ENCODE peak calls at places on chromosomes 13 and 19, in five cellular contexts. One of them, this sample, is unnamed.

GRCh38 chr19:50724522-50725217 is 1.5 kb downstream of the CLEC11A start:
- DNase-seq in fibroblast of lung: peak
- DNase-seq in CD4-positive, alpha-beta memory T cell: peak
- DNase-seq in LNCaP clone FGC: peak
- DNase-seq in cardiac fibroblast: peak
- DNase-seq in this sample: peak

GRCh38 chr19:30878456-30878855 is 470.8 kb downstream of the TSHZ3 start:
- DNase-seq in fibroblast of lung: no peak
- DNase-seq in CD4-positive, alpha-beta memory T cell: no peak
- DNase-seq in LNCaP clone FGC: no peak
- DNase-seq in cardiac fibroblast: no peak
- DNase-seq in this sample: no peak

GRCh38 chr13:66207610-66208009 is 1022.5 kb downstream of the PCDH9 start:
- DNase-seq in fibroblast of lung: peak
- DNase-seq in CD4-positive, alpha-beta memory T cell: no peak
- DNase-seq in LNCaP clone FGC: no peak
- DNase-seq in cardiac fibroblast: no peak
- DNase-seq in this sample: no peak

GRCh38 chr13:95676100-95676774 is 702 bp upstream of the DNAJC3 start:
- DNase-seq in fibroblast of lung: peak
- DNase-seq in CD4-positive, alpha-beta memory T cell: peak
- DNase-seq in LNCaP clone FGC: no peak
- DNase-seq in cardiac fibroblast: peak
- DNase-seq in this sample: no peak

GRCh38 chr19:423691-424466 is 14.9 kb upstream of the C2CD4C start:
- DNase-seq in fibroblast of lung: no peak
- DNase-seq in CD4-positive, alpha-beta memory T cell: no peak
- DNase-seq in LNCaP clone FGC: no peak
- DNase-seq in cardiac fibroblast: no peak
- DNase-seq in this sample: no peak

GRCh38 chr13:49436890-49437289 is 7.0 kb downstream of the CAB39L start:
- DNase-seq in fibroblast of lung: peak
- DNase-seq in CD4-positive, alpha-beta memory T cell: no peak
- DNase-seq in LNCaP clone FGC: no peak
- DNase-seq in cardiac fibroblast: peak
- DNase-seq in this sample: no peak

GRCh38 chr13:72716776-72717175 is 10.7 kb downstream of the MZT1 start:
- DNase-seq in fibroblast of lung: no peak
- DNase-seq in CD4-positive, alpha-beta memory T cell: no peak
- DNase-seq in LNCaP clone FGC: no peak
- DNase-seq in cardiac fibroblast: peak
- DNase-seq in this sample: no peak

GRCh38 chr13:113947321-113948033 is 26.4 kb downstream of the C13orf46 start:
- DNase-seq in fibroblast of lung: no peak
- DNase-seq in CD4-positive, alpha-beta memory T cell: no peak
- DNase-seq in LNCaP clone FGC: no peak
- DNase-seq in cardiac fibroblast: peak
- DNase-seq in this sample: no peak

GRCh38 chr13:35349052-35349451 is 127.4 kb downstream of the MAB21L1 start:
- DNase-seq in fibroblast of lung: no peak
- DNase-seq in CD4-positive, alpha-beta memory T cell: no peak
- DNase-seq in LNCaP clone FGC: no peak
- DNase-seq in cardiac fibroblast: no peak
- DNase-seq in this sample: peak

GRCh38 chr19:23283925-23284324 is 33.7 kb upstream of the ZNF724 start:
- DNase-seq in fibroblast of lung: peak
- DNase-seq in CD4-positive, alpha-beta memory T cell: peak
- DNase-seq in LNCaP clone FGC: peak
- DNase-seq in cardiac fibroblast: peak
- DNase-seq in this sample: no peak

GRCh38 chr13:110897024-110897423 is 17.8 kb downstream of the ANKRD10 start:
- DNase-seq in fibroblast of lung: no peak
- DNase-seq in CD4-positive, alpha-beta memory T cell: no peak
- DNase-seq in LNCaP clone FGC: no peak
- DNase-seq in cardiac fibroblast: no peak
- DNase-seq in this sample: no peak

GRCh38 chr19:33464010-33464732 is 57.4 kb downstream of the PEPD start:
- DNase-seq in fibroblast of lung: no peak
- DNase-seq in CD4-positive, alpha-beta memory T cell: no peak
- DNase-seq in LNCaP clone FGC: no peak
- DNase-seq in cardiac fibroblast: no peak
- DNase-seq in this sample: no peak

GRCh38 chr13:80083516-80084085 is 257.3 kb downstream of the SPRY2 start:
- DNase-seq in fibroblast of lung: peak
- DNase-seq in CD4-positive, alpha-beta memory T cell: no peak
- DNase-seq in LNCaP clone FGC: no peak
- DNase-seq in cardiac fibroblast: peak
- DNase-seq in this sample: no peak

GRCh38 chr19:23439623-23440022 is 44.4 kb upstream of the ZNF91 start:
- DNase-seq in fibroblast of lung: no peak
- DNase-seq in CD4-positive, alpha-beta memory T cell: no peak
- DNase-seq in LNCaP clone FGC: no peak
- DNase-seq in cardiac fibroblast: no peak
- DNase-seq in this sample: no peak

GRCh38 chr13:77565635-77566034 is 30.1 kb downstream of the SCEL start:
- DNase-seq in fibroblast of lung: peak
- DNase-seq in CD4-positive, alpha-beta memory T cell: no peak
- DNase-seq in LNCaP clone FGC: peak
- DNase-seq in cardiac fibroblast: peak
- DNase-seq in this sample: peak

DNA sequence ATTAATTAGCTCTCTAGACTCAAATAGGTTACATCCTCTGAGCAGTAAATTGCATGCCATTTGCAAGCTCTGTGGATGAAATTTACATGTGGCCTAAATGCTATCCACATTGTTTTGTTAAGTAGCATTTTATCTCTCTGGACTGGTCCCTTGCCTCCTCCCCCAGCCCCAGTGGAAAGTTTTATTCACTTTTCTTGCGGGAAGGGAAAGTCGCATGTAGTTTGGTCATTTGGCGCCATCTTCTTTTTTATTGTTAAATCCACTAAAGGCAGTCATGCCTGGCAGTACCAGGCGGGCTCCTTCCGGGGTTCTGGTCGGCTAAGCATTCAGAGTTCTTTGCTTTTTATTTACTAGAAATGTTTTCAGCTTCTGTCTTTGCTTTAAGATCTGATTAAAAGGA is 188.7 kb downstream of the TM9SF2 start:
- DNase-seq in fibroblast of lung: no peak
- DNase-seq in CD4-positive, alpha-beta memory T cell: no peak
- DNase-seq in LNCaP clone FGC: no peak
- DNase-seq in cardiac fibroblast: no peak
- DNase-seq in this sample: no peak
- H3K4me3 ChIP-seq in fibroblast of lung: no peak
- H3K4me3 ChIP-seq in CD4-positive, alpha-beta memory T cell: no peak
- H3K4me3 ChIP-seq in LNCaP clone FGC: no peak
- H3K4me3 ChIP-seq in cardiac fibroblast: no peak
- H3K4me3 ChIP-seq in this sample: no peak

GRCh38 chr13:33509642-33510229 is 224.2 kb upstream of the STARD13 start:
- DNase-seq in fibroblast of lung: peak
- DNase-seq in CD4-positive, alpha-beta memory T cell: no peak
- DNase-seq in LNCaP clone FGC: no peak
- DNase-seq in cardiac fibroblast: peak
- DNase-seq in this sample: no peak
- H3K4me3 ChIP-seq in fibroblast of lung: no peak
- H3K4me3 ChIP-seq in CD4-positive, alpha-beta memory T cell: no peak
- H3K4me3 ChIP-seq in LNCaP clone FGC: no peak
- H3K4me3 ChIP-seq in cardiac fibroblast: no peak
- H3K4me3 ChIP-seq in this sample: no peak

DNA sequence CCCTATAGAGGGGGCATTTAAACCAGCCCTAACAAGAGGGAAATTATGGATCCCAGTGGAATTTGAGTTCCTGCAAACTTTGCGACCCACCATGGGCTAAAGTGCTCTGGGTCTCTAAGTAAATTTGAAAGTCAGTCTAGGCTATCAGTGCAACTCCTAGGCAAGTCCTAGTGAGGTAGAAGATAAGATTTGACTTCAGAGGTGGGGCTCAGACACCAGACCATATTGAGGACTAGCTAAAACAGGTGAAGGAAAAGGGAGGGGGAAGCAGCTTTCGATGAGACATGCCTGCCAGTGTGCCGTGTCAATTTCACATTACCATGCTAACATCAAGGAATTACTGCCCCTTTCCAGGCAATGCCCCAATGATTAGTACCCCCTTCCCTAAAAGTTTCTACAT is 38.4 kb downstream of the CD320 start:
- DNase-seq in fibroblast of lung: no peak
- DNase-seq in CD4-positive, alpha-beta memory T cell: no peak
- DNase-seq in LNCaP clone FGC: no peak
- DNase-seq in cardiac fibroblast: no peak
- DNase-seq in this sample: no peak
- H3K4me3 ChIP-seq in fibroblast of lung: no peak
- H3K4me3 ChIP-seq in CD4-positive, alpha-beta memory T cell: peak
- H3K4me3 ChIP-seq in LNCaP clone FGC: no peak
- H3K4me3 ChIP-seq in cardiac fibroblast: no peak
- H3K4me3 ChIP-seq in this sample: no peak

GRCh38 chr13:28641600-28641926 is 17.4 kb upstream of the POMP start:
- DNase-seq in fibroblast of lung: no peak
- DNase-seq in CD4-positive, alpha-beta memory T cell: no peak
- DNase-seq in LNCaP clone FGC: no peak
- DNase-seq in cardiac fibroblast: no peak
- DNase-seq in this sample: peak
- H3K4me3 ChIP-seq in fibroblast of lung: no peak
- H3K4me3 ChIP-seq in CD4-positive, alpha-beta memory T cell: no peak
- H3K4me3 ChIP-seq in LNCaP clone FGC: no peak
- H3K4me3 ChIP-seq in cardiac fibroblast: no peak
- H3K4me3 ChIP-seq in this sample: no peak